ENCODE peak calls at places on chromosomes 4 and X, in ten cellular contexts. O is lower lobe of right lung; X is NCI-H1092 treated with DMSO at 0.1 percent for 48 hours; W is adipocyte; L is posterior cingulate gyrus; Z is activated CD8-positive, alpha-beta memory T cell treated with anti-CD3 and anti-CD28 coated beads, Interleukin-2, amount 50 U/mL, for 48 hours; E is AG10803; C is islet precursor cell; S is EH; R is H7. B is an unnamed sample.

GRCh38 chr4:182536221-182536620 is 293.0 kb downstream of the TENM3 start:
- DNase-seq in L (no peak), R (no peak), C (no peak), S (no peak), W (no peak), Z (no peak), O (no peak), E (no peak), X (no peak), B (no peak)

GRCh38 chrX:40933132-40934078 is 151.8 kb upstream of the USP9X start:
- DNase-seq in Z (no peak), S (peak; percentile 86), C (no peak), L (no peak), O (no peak), E (peak; percentile 83), R (peak; percentile 25), W (peak; percentile 82), X (no peak), B (peak; percentile 76)

GRCh38 chr4:183362916-183363542 is 40.8 kb upstream of the CLDN24 start:
- DNase-seq in E (peak; percentile 20), O (no peak), C (no peak), R (peak; percentile 57), Z (no peak), W (no peak), S (peak; percentile 39), X (no peak), L (no peak), B (no peak)

GRCh38 chr4:5635826-5636196 is 72.5 kb downstream of the EVC2 start:
- DNase-seq in S (peak; percentile 92), L (no peak), Z (no peak), E (peak; percentile 51), C (no peak), W (peak; percentile 88), R (no peak), O (no peak), X (no peak), B (peak; percentile 56)

GRCh38 chr4:8539661-8540060 is 40.5 kb upstream of the GPR78 start:
- DNase-seq in S (no peak), X (no peak), R (no peak), L (peak; percentile 5), Z (no peak), C (peak; percentile 43), O (no peak), E (no peak), W (no peak), B (no peak)

GRCh38 chr4:96004341-96004740 is 164.4 kb downstream of the PDHA2 start:
- DNase-seq in S (no peak), E (no peak), L (no peak), R (no peak), Z (no peak), C (no peak), W (no peak), X (no peak), O (no peak), B (no peak)

GRCh38 chr4:88159137-88159725 is 792 bp upstream of the ABCG2 start:
- DNase-seq in W (no peak), R (no peak), E (no peak), L (no peak), C (peak; percentile 94), S (no peak), O (peak; percentile 60), X (no peak), Z (no peak), B (no peak)

GRCh38 chr4:172736046-172736445 is 432.6 kb upstream of the GALNT7 start:
- DNase-seq in W (no peak), E (no peak), Z (no peak), L (no peak), R (no peak), C (no peak), O (no peak), S (no peak), X (no peak), B (no peak)